ENCODE peak calls at places on chromosomes 12 and 14, in four cellular contexts. H is uterus, I is body of pancreas, Q is suprapubic skin. M is an unnamed sample.
A peak's percentile ranks its signal among the peaks of the same experiment; 100 is the strongest.

GRCh38 chr12:115023279-115023678 is 339.3 kb upstream of the TBX3 start:
- DNase-seq in H (no peak), I (peak; percentile 25), Q (no peak), M (no peak)

GRCh38 chr12:49923035-49923644 is 19.4 kb upstream of the FAIM2 start:
- DNase-seq in I (no peak), Q (no peak), H (no peak), M (peak; percentile 30)

GRCh38 chr12:28569698-28570411 is 379.6 kb downstream of the CCDC91 start:
- DNase-seq in Q (no peak), H (no peak), I (no peak), M (no peak)

GRCh38 chr12:92927436-92928116 is 1.5 kb downstream of the EEA1 start:
- DNase-seq in Q (no peak), H (no peak), I (no peak), M (no peak)

GRCh38 chr12:125533434-125534029 is 468.3 kb downstream of the AACS start:
- DNase-seq in H (no peak), I (peak; percentile 63), Q (no peak), M (no peak)

GRCh38 chr12:78703820-78704525 is 160.6 kb upstream of the SYT1 start:
- DNase-seq in I (no peak), Q (no peak), H (no peak), M (no peak)

GRCh38 chr12:89250648-89251047 is 101.7 kb downstream of the DUSP6 start:
- DNase-seq in Q (no peak), H (no peak), I (no peak), M (no peak)

GRCh38 chr12:85835810-85836715 is at the start of gene RASSF9:
- DNase-seq in Q (peak; percentile 65), I (peak; percentile 86), H (peak; percentile 84), M (peak; percentile 71)

GRCh38 chr14:104101086-104101621 is 15.7 kb downstream of the ASPG start:
- DNase-seq in Q (peak; percentile 68), H (no peak), I (no peak), M (no peak)

GRCh38 chr14:41925409-41925808 is 318.7 kb downstream of the LRFN5 start:
- DNase-seq in Q (no peak), I (peak; percentile 5), H (no peak), M (no peak)

GRCh38 chr12:24561411-24561871 is 387.5 kb downstream of the BCAT1 start:
- DNase-seq in Q (no peak), I (no peak), H (no peak), M (no peak)

GRCh38 chr12:78696267-78696666 is 168.3 kb upstream of the SYT1 start:
- DNase-seq in Q (no peak), H (no peak), I (no peak), M (no peak)

GRCh38 chr12:268483-268840 is 5.8 kb upstream of the SLC6A13 start:
- DNase-seq in I (no peak), Q (no peak), H (no peak), M (no peak)

GRCh38 chr14:56342419-56342901 is 224.2 kb downstream of the PELI2 start:
- DNase-seq in I (no peak), Q (no peak), H (no peak), M (no peak)

GRCh38 chr14:105045710-105046326 is 19.4 kb downstream of the GPR132 start:
- DNase-seq in H (peak; percentile 91), I (peak; percentile 91), Q (peak; percentile 95), M (peak; percentile 71)

GRCh38 chr12:74412607-74413230 is 124.9 kb upstream of the ATXN7L3B start:
- DNase-seq in H (no peak), I (no peak), Q (no peak), M (no peak)

GRCh38 chr12:113727651-113728061 is 238.5 kb downstream of the RBM19 start:
- DNase-seq in Q (no peak), I (no peak), H (no peak), M (no peak)

GRCh38 chr12:26195641-26196423 is 459 bp downstream of the SSPN start:
- DNase-seq in I (peak; percentile 67), Q (peak; percentile 70), H (peak; percentile 56), M (peak; percentile 43)

GRCh38 chr14:35808076-35808657 is 928 bp downstream of the RALGAPA1 start:
- DNase-seq in I (peak; percentile 58), H (no peak), Q (no peak), M (no peak)

GRCh38 chr14:50835280-50835679 is 4.3 kb upstream of the NIN start:
- DNase-seq in Q (no peak), I (no peak), H (no peak), M (no peak)

GRCh38 chr14:59107819-59108218 is 80.6 kb upstream of the DAAM1 start:
- DNase-seq in I (no peak), Q (no peak), H (no peak), M (no peak)

GRCh38 chr14:85241022-85241880 is 288.7 kb upstream of the FLRT2 start:
- DNase-seq in Q (no peak), H (no peak), I (peak; percentile 70), M (no peak)

GRCh38 chr14:89384636-89385035 is 32.4 kb downstream of the FOXN3 start:
- DNase-seq in Q (no peak), H (no peak), I (no peak), M (no peak)

GRCh38 chr12:49968431-49968830 is 4.3 kb upstream of the AQP6 start:
- DNase-seq in H (no peak), Q (no peak), I (no peak), M (no peak)

GRCh38 chr12:12996235-12996634 is 3.8 kb downstream of the HEBP1 start:
- DNase-seq in H (no peak), I (no peak), Q (no peak), M (no peak)

GRCh38 chr12:42039146-42039545 is 105.5 kb downstream of the GXYLT1 start:
- DNase-seq in I (no peak), H (no peak), Q (no peak), M (no peak)

GRCh38 chr14:98163285-98163741 is 1108.7 kb downstream of the BCL11B start:
- DNase-seq in I (no peak), Q (no peak), H (no peak), M (no peak)

GRCh38 chr14:72616811-72617210 is 277.1 kb downstream of the DPF3 start:
- DNase-seq in Q (no peak), I (no peak), H (no peak), M (no peak)

GRCh38 chr14:72616294-72616693 is 277.6 kb downstream of the DPF3 start:
- DNase-seq in H (no peak), I (peak; percentile 56), Q (no peak), M (no peak)

GRCh38 chr14:72619071-72619710 is 274.7 kb downstream of the DPF3 start:
- DNase-seq in H (no peak), I (no peak), Q (no peak), M (no peak)

GRCh38 chr14:72618424-72618823 is 275.5 kb downstream of the DPF3 start:
- DNase-seq in H (no peak), I (no peak), Q (peak; percentile 32), M (no peak)

GRCh38 chr14:72617391-72618011 is 276.4 kb downstream of the DPF3 start:
- DNase-seq in H (no peak), I (no peak), Q (no peak), M (peak; percentile 58)
- H3K4me1 ChIP-seq in H (peaks cover 10% of the 10 kb centered on the region), I (peaks cover 10% of the 10 kb centered on the region), Q (peaks cover 18% of the 10 kb centered on the region), M (no peaks in the 10 kb centered on the region)

DNA sequence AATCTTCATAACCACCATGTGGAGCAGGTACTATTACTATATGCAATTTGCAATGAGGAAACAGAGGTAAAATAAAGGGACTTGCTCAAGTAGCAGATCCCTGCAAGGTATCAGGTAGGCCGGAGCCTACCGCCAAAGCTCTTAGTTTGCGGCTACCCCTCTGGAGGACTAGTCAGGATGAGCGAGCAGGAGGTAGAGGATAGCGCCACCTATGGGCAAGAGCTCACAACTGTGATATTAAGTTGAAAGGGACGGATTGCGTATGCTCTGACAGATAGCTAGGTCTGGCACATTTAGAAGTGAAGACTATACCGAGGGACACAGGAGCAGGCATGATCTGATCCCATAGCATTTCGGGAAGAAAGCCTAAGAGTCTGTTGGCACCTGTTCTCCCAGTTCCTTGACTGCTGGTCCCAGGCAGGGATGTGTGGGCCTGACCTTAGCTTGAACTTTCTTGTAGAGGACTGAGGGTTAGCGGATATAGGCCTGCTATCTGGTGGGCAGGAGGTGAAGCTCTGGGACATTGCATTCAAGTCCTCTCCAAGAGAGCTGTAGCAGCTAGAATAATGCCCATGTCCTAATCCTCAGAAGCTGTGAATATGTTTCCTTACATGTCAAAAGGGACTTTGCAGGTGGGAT is 48.0 kb downstream of the SLC17A8 start:
- DNase-seq in Q (no peak), H (no peak), I (peak; percentile 73), M (no peak)
- TF ChIP-seq CTCF in Q (no peak), H (no peak), I (peak; percentile 40), M (no peak)

DNA sequence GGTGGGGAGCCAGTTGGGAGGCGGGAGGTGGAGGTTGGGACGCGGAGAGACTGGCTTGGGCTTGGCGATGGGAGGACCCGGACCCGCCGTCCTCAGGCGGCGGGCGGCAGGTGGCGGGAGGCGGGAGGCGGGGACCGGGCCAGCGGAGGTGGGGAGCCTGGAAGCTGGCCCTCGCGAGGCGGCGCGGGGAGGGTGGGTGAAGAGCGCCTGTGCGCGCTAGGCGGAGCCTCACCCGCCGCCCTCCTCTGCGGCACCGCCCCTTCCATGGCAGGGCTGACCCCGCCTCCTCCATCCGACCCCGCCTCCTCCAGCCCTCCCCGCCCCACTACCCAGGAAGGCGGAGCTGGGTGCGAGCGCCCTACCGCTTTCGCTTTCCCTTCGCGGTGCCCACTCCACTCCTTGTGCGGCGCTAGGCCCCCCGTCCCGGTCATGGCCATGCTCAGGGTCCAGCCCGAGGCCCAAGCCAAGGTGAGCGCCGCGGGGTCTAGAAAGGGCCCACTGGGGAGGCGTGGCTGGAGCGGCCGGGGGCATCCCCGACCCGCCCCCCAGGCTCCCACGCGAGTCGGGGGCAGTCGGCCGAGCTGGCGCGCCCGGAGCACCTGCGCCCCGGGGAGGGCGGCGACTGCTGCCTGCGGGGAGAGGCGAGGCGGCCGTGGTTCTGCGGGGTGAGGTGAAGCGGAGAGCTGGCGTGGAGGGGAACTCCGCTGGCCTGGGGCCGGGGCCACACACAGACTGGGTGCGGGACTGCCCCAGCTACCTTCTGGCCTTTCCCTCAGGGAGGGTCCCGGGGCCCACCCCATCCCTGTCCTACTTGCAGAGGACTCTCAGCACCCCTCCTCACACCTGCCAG is at the start of gene PSME1:
- DNase-seq in I (peak; percentile 97), Q (peak; percentile 94), H (peak; percentile 95), M (peak; percentile 95)
- TF ChIP-seq POLR2A in I (peak; percentile 66), Q (no peak), H (peak; percentile 81), M (no peak)

GRCh38 chr12:57609781-57610552 is 1.3 kb upstream of the ARHGEF25 start:
- DNase-seq in H (peak; percentile 69), I (no peak), Q (no peak), M (no peak)

GRCh38 chr12:57609091-57609780 is 2.0 kb upstream of the ARHGEF25 start:
- DNase-seq in I (no peak), H (peak; percentile 44), Q (no peak), M (no peak)

GRCh38 chr12:57606399-57606798 is 1.8 kb downstream of the DTX3 start:
- DNase-seq in H (no peak), Q (no peak), I (no peak), M (no peak)

GRCh38 chr12:57606821-57607220 is 2.2 kb downstream of the DTX3 start:
- DNase-seq in H (no peak), I (no peak), Q (no peak), M (no peak)

DNA sequence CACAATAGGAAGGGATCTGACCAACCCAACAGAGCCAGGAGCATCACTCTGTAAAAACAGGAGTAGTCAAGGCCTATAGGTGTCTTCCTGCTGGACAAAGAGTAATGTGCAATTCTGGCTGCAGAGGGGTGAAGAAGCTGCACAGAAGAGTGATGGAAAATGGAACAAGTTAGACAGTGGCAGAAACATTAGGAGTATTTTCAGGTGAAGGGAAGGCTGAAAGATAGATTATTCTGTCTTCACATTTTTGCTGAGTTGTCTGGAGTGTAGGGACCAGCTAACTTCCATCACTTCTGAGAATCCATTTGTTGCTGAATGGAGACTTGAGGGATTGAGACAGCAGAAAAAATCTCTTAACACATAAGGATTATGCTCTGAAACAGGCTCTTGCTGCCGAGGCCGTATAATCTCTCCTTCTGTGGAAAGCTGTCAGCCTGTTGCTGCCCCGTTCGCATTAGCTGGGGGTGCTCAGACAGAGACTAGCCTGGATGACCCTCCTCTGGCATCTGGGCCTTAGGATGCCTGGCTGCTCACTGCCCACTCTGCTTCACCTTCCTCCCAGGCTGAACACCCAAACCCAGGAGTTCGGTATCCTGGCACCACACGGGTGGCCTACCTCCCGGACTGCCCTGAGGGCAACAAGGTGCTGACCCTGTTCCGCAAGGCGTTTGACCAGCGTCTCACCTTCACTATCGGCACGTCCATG is 3.1 kb upstream of the ARHGEF25 start:
- DNase-seq in I (no peak), H (no peak), Q (no peak), M (no peak)
- H3K4me1 ChIP-seq in I (peaks cover 41% of the 10 kb centered on the region), H (no peaks in the 10 kb centered on the region), Q (peaks cover 54% of the 10 kb centered on the region), M (peaks cover 4% of the 10 kb centered on the region)